ENCODE peak calls at places on chromosomes 2 and 18, in four cellular contexts. One of them, this sample, is unnamed.

GRCh38 chr2:202604699-202605098 is 30.1 kb upstream of the FAM117B start:
- DNase-seq in NCI-H1105: no peak
- DNase-seq in skeletal muscle cell: no peak
- DNase-seq in IMR-90: peak
- DNase-seq in this sample: no peak

GRCh38 chr2:70886541-70886987 is 49.1 kb upstream of the ATP6V1B1 start:
- DNase-seq in NCI-H1105: no peak
- DNase-seq in skeletal muscle cell: no peak
- DNase-seq in IMR-90: no peak
- DNase-seq in this sample: no peak

GRCh38 chr2:231891514-231891905 is 34.7 kb downstream of the NPPC start:
- DNase-seq in NCI-H1105: no peak
- DNase-seq in skeletal muscle cell: no peak
- DNase-seq in IMR-90: no peak
- DNase-seq in this sample: no peak

GRCh38 chr2:73080321-73081131 is 9.0 kb upstream of the SFXN5 start:
- DNase-seq in NCI-H1105: no peak
- DNase-seq in skeletal muscle cell: no peak
- DNase-seq in IMR-90: no peak
- DNase-seq in this sample: no peak

GRCh38 chr2:162106146-162106551 is 32.1 kb upstream of the DPP4 start:
- DNase-seq in NCI-H1105: no peak
- DNase-seq in skeletal muscle cell: no peak
- DNase-seq in IMR-90: peak
- DNase-seq in this sample: no peak

GRCh38 chr2:106581276-106581675 is 94.1 kb downstream of the CD8B2 start:
- DNase-seq in NCI-H1105: no peak
- DNase-seq in skeletal muscle cell: no peak
- DNase-seq in IMR-90: no peak
- DNase-seq in this sample: no peak

GRCh38 chr2:143600136-143600535 is 470.9 kb downstream of the ARHGAP15 start:
- DNase-seq in NCI-H1105: no peak
- DNase-seq in skeletal muscle cell: no peak
- DNase-seq in IMR-90: peak
- DNase-seq in this sample: no peak

GRCh38 chr2:236768393-236769140 is 198.9 kb downstream of the ACKR3 start:
- DNase-seq in NCI-H1105: no peak
- DNase-seq in skeletal muscle cell: peak
- DNase-seq in IMR-90: peak
- DNase-seq in this sample: no peak

GRCh38 chr2:26982102-26982742 is 11.8 kb downstream of the MAPRE3 start:
- DNase-seq in NCI-H1105: peak
- DNase-seq in skeletal muscle cell: no peak
- DNase-seq in IMR-90: peak
- DNase-seq in this sample: no peak

GRCh38 chr2:43759195-43759594 is 14.6 kb upstream of the DYNC2LI1 start:
- DNase-seq in NCI-H1105: no peak
- DNase-seq in skeletal muscle cell: peak
- DNase-seq in IMR-90: peak
- DNase-seq in this sample: no peak

GRCh38 chr2:106537711-106538275 is 50.6 kb downstream of the CD8B2 start:
- DNase-seq in NCI-H1105: no peak
- DNase-seq in skeletal muscle cell: no peak
- DNase-seq in IMR-90: no peak
- DNase-seq in this sample: no peak

GRCh38 chr18:76821875-76822509 is 365 bp upstream of the ZNF236 start:
- DNase-seq in NCI-H1105: peak
- DNase-seq in skeletal muscle cell: no peak
- DNase-seq in IMR-90: peak
- DNase-seq in this sample: peak

This sample was measured in stimulated activated CD8-positive, alpha-beta memory T cell treated with anti-CD3 and anti-CD28 coated beads, Interleukin-12 subunit alpha, Interleukin-12 subunit beta, amount 100 ng/mL, for 1 hour.